ENCODE peak calls at places on chromosome 17, in ten cellular contexts. N is activated naive CD4-positive, alpha-beta T cell treated with anti-CD3 and anti-CD28 coated beads for 36 hours; M is activated CD4-positive, alpha-beta T cell treated with anti-CD3 and anti-CD28 coated beads, Interleukin-2, amount 50 U/mL, for 48 hours; Q is ecto neural progenitor cell; Y is fibroblast of the aortic adventitia; A is colonic mucosa; Z is naive thymus-derived CD8-positive, alpha-beta T cell; W is EL; T is effector CD4-positive, alpha-beta T cell; K is nucleus accumbens. L is an unnamed sample.

GRCh38 chr17:15350777-15351486 is 9.5 kb upstream of the TEKT3 start:
- DNase-seq in N (no peak), M (no peak), Q (no peak), Y (peak; percentile 60), A (no peak), Z (no peak), W (no peak), T (no peak), K (no peak), L (peak; percentile 16)

GRCh38 chr17:29709861-29710849 is 87.4 kb upstream of the CORO6 start:
- DNase-seq in N (no peak), M (no peak), Q (no peak), Y (peak; percentile 34), A (no peak), Z (no peak), W (peak; percentile 29), T (no peak), K (no peak), L (no peak)

GRCh38 chr17:179721-180379 is 1.6 kb downstream of the DOC2B start:
- DNase-seq in N (no peak), M (no peak), Q (no peak), Y (no peak), A (no peak), Z (no peak), W (no peak), T (no peak), K (no peak), L (no peak)

GRCh38 chr17:18332909-18333489 is 17.9 kb downstream of the SMCR8 start:
- DNase-seq in N (no peak), M (no peak), Q (no peak), Y (no peak), A (no peak), Z (no peak), W (peak; percentile 18), T (no peak), K (no peak), L (no peak)

GRCh38 chr17:32206816-32207215 is 58.8 kb upstream of the RHBDL3 start:
- DNase-seq in N (no peak), M (no peak), Q (no peak), Y (peak; percentile 45), A (no peak), Z (no peak), W (peak; percentile 49), T (no peak), K (no peak), L (no peak)

GRCh38 chr17:48544356-48545021 is 420 bp downstream of the HOXB2 start:
- DNase-seq in N (peak; percentile 66), M (peak; percentile 42), Q (peak; percentile 85), Y (peak; percentile 93), A (peak; percentile 72), Z (peak; percentile 41), W (peak; percentile 19), T (peak; percentile 36), K (no peak), L (peak; percentile 83)

GRCh38 chr17:80811181-80812105 is 180.2 kb upstream of the CHMP6 start:
- DNase-seq in N (peak; percentile 3), M (no peak), Q (no peak), Y (no peak), A (no peak), Z (no peak), W (no peak), T (no peak), K (no peak), L (no peak)

GRCh38 chr17:5919104-5919503 is 151.1 kb upstream of the WSCD1 start:
- DNase-seq in N (no peak), M (no peak), Q (no peak), Y (no peak), A (no peak), Z (no peak), W (no peak), T (no peak), K (no peak), L (no peak)

GRCh38 chr17:36135465-36135864 is 31.8 kb downstream of the CCL4 start:
- DNase-seq in N (no peak), M (no peak), Q (no peak), Y (no peak), A (no peak), Z (no peak), W (no peak), T (no peak), K (no peak), L (no peak)

GRCh38 chr17:30363715-30364202 is 15.0 kb upstream of the CPD start:
- DNase-seq in N (peak; percentile 97), M (peak; percentile 80), Q (no peak), Y (peak; percentile 49), A (no peak), Z (no peak), W (peak; percentile 74), T (peak; percentile 55), K (no peak), L (no peak)

GRCh38 chr17:29163563-29163962 is 16.6 kb downstream of the MYO18A start:
- DNase-seq in N (no peak), M (no peak), Q (no peak), Y (peak; percentile 30), A (no peak), Z (no peak), W (no peak), T (no peak), K (no peak), L (no peak)

GRCh38 chr17:73201215-73202069 is 8.6 kb downstream of the COG1 start:
- DNase-seq in N (no peak), M (no peak), Q (no peak), Y (no peak), A (no peak), Z (no peak), W (no peak), T (no peak), K (no peak), L (peak; percentile 54)

GRCh38 chr17:72597354-72598087 is 476.7 kb downstream of the SOX9 start:
- DNase-seq in N (no peak), M (no peak), Q (no peak), Y (no peak), A (no peak), Z (no peak), W (no peak), T (no peak), K (no peak), L (no peak)

GRCh38 chr17:50707296-50708049 is at the start of gene ANKRD40:
- DNase-seq in N (peak; percentile 94), M (peak; percentile 91), Q (peak; percentile 89), Y (peak; percentile 94), A (peak; percentile 92), Z (peak; percentile 78), W (peak; percentile 94), T (peak; percentile 85), K (peak; percentile 86), L (peak; percentile 91)

GRCh38 chr17:20008242-20009051 is 712 bp upstream of the SPECC1 start:
- DNase-seq in N (peak; percentile 22), M (peak; percentile 35), Q (peak; percentile 77), Y (no peak), A (peak; percentile 28), Z (no peak), W (peak; percentile 32), T (no peak), K (peak; percentile 32), L (peak; percentile 13)

GRCh38 chr17:50034504-50035364 is 21.2 kb upstream of the ITGA3 start:
- DNase-seq in N (no peak), M (no peak), Q (peak; percentile 39), Y (no peak), A (no peak), Z (no peak), W (no peak), T (no peak), K (no peak), L (no peak)

GRCh38 chr17:18921912-18922451 is 30.0 kb upstream of the SLC5A10 start:
- DNase-seq in N (peak; percentile 36), M (peak; percentile 30), Q (no peak), Y (peak; percentile 64), A (peak; percentile 52), Z (no peak), W (no peak), T (no peak), K (no peak), L (no peak)

GRCh38 chr17:73635101-73635767 is 9.0 kb downstream of the SDK2 start:
- DNase-seq in N (no peak), M (no peak), Q (peak; percentile 42), Y (no peak), A (no peak), Z (no peak), W (no peak), T (no peak), K (no peak), L (no peak)

GRCh38 chr17:42819939-42820535 is 4.0 kb downstream of the BECN1 start:
- DNase-seq in N (peak; percentile 82), M (peak; percentile 76), Q (peak; percentile 83), Y (peak; percentile 46), A (peak; percentile 55), Z (peak; percentile 48), W (peak; percentile 68), T (peak; percentile 50), K (no peak), L (peak; percentile 46)

GRCh38 chr17:78412403-78412802 is 34.0 kb downstream of the PGS1 start:
- DNase-seq in N (peak; percentile 67), M (peak; percentile 50), Q (no peak), Y (no peak), A (no peak), Z (no peak), W (no peak), T (no peak), K (no peak), L (peak; percentile 13)

GRCh38 chr17:55304171-55304859 is 39.6 kb downstream of the HLF start:
- DNase-seq in N (no peak), M (no peak), Q (no peak), Y (no peak), A (no peak), Z (no peak), W (peak; percentile 12), T (no peak), K (no peak), L (no peak)

GRCh38 chr17:48505788-48506187 is 25.0 kb downstream of the HOXB1 start:
- DNase-seq in N (peak; percentile 60), M (peak; percentile 19), Q (no peak), Y (peak; percentile 78), A (no peak), Z (no peak), W (peak; percentile 72), T (peak; percentile 36), K (no peak), L (peak; percentile 91)

GRCh38 chr17:71327376-71328059 is 793.3 kb upstream of the SOX9 start:
- DNase-seq in N (no peak), M (no peak), Q (no peak), Y (peak; percentile 28), A (no peak), Z (no peak), W (peak; percentile 21), T (no peak), K (no peak), L (peak; percentile 59)

GRCh38 chr17:68403122-68403521 is 54.2 kb downstream of the WIPI1 start:
- DNase-seq in N (no peak), M (no peak), Q (no peak), Y (peak; percentile 38), A (no peak), Z (no peak), W (no peak), T (no peak), K (no peak), L (no peak)

L was measured in RPMI7951.